ENCODE peak calls at places on chromosomes 13 and 19, in seven cellular contexts. One of them, this sample, is unnamed.

GRCh38 chr13:50006426-50007135 is 8.7 kb upstream of the KCNRG start:
- DNase-seq in activated naive CD4-positive, alpha-beta T cell: no peak
- DNase-seq in activated CD4-positive, alpha-beta T cell treated with anti-CD3 and anti-CD28 coated beads for 4 hours: no peak
- DNase-seq in activated gamma-delta T cell treated with anti-CD3 and anti-CD28 coated beads, Interleukin-2, amount 50 U/mL, for 16 hours: no peak
- DNase-seq in GM04503: no peak
- DNase-seq in ovary: no peak
- DNase-seq in adrenal gland: no peak
- DNase-seq in this sample: no peak

GRCh38 chr19:4178990-4179389 is 3.4 kb downstream of the SIRT6 start:
- DNase-seq in activated naive CD4-positive, alpha-beta T cell: no peak
- DNase-seq in activated CD4-positive, alpha-beta T cell treated with anti-CD3 and anti-CD28 coated beads for 4 hours: no peak
- DNase-seq in activated gamma-delta T cell treated with anti-CD3 and anti-CD28 coated beads, Interleukin-2, amount 50 U/mL, for 16 hours: no peak
- DNase-seq in GM04503: no peak
- DNase-seq in ovary: no peak
- DNase-seq in adrenal gland: no peak
- DNase-seq in this sample: no peak

GRCh38 chr13:103430368-103430767 is 364.2 kb upstream of the SLC10A2 start:
- DNase-seq in activated naive CD4-positive, alpha-beta T cell: no peak
- DNase-seq in activated CD4-positive, alpha-beta T cell treated with anti-CD3 and anti-CD28 coated beads for 4 hours: no peak
- DNase-seq in activated gamma-delta T cell treated with anti-CD3 and anti-CD28 coated beads, Interleukin-2, amount 50 U/mL, for 16 hours: no peak
- DNase-seq in GM04503: no peak
- DNase-seq in ovary: no peak
- DNase-seq in adrenal gland: no peak
- DNase-seq in this sample: no peak

GRCh38 chr13:38670627-38671026 is 16.2 kb upstream of the FREM2 start:
- DNase-seq in activated naive CD4-positive, alpha-beta T cell: no peak
- DNase-seq in activated CD4-positive, alpha-beta T cell treated with anti-CD3 and anti-CD28 coated beads for 4 hours: no peak
- DNase-seq in activated gamma-delta T cell treated with anti-CD3 and anti-CD28 coated beads, Interleukin-2, amount 50 U/mL, for 16 hours: no peak
- DNase-seq in GM04503: no peak
- DNase-seq in ovary: no peak
- DNase-seq in adrenal gland: no peak
- DNase-seq in this sample: peak; percentile 59

GRCh38 chr19:872266-872951 is 12.9 kb downstream of the CFD start:
- DNase-seq in activated naive CD4-positive, alpha-beta T cell: peak; percentile 73
- DNase-seq in activated CD4-positive, alpha-beta T cell treated with anti-CD3 and anti-CD28 coated beads for 4 hours: peak; percentile 69
- DNase-seq in activated gamma-delta T cell treated with anti-CD3 and anti-CD28 coated beads, Interleukin-2, amount 50 U/mL, for 16 hours: peak; percentile 50
- DNase-seq in GM04503: peak; percentile 52
- DNase-seq in ovary: peak; percentile 78
- DNase-seq in adrenal gland: peak; percentile 82
- DNase-seq in this sample: no peak

GRCh38 chr13:97371486-97372109 is 62.4 kb upstream of the RAP2A start:
- DNase-seq in activated naive CD4-positive, alpha-beta T cell: no peak
- DNase-seq in activated CD4-positive, alpha-beta T cell treated with anti-CD3 and anti-CD28 coated beads for 4 hours: no peak
- DNase-seq in activated gamma-delta T cell treated with anti-CD3 and anti-CD28 coated beads, Interleukin-2, amount 50 U/mL, for 16 hours: no peak
- DNase-seq in GM04503: no peak
- DNase-seq in ovary: no peak
- DNase-seq in adrenal gland: no peak
- DNase-seq in this sample: no peak

GRCh38 chr19:2627319-2627829 is 75.1 kb downstream of the GNG7 start:
- DNase-seq in activated naive CD4-positive, alpha-beta T cell: no peak
- DNase-seq in activated CD4-positive, alpha-beta T cell treated with anti-CD3 and anti-CD28 coated beads for 4 hours: peak; percentile 54
- DNase-seq in activated gamma-delta T cell treated with anti-CD3 and anti-CD28 coated beads, Interleukin-2, amount 50 U/mL, for 16 hours: no peak
- DNase-seq in GM04503: peak; percentile 93
- DNase-seq in ovary: no peak
- DNase-seq in adrenal gland: peak; percentile 96
- DNase-seq in this sample: no peak

GRCh38 chr19:1161716-1162115 is 12.4 kb downstream of the SBNO2 start:
- DNase-seq in activated naive CD4-positive, alpha-beta T cell: no peak
- DNase-seq in activated CD4-positive, alpha-beta T cell treated with anti-CD3 and anti-CD28 coated beads for 4 hours: no peak
- DNase-seq in activated gamma-delta T cell treated with anti-CD3 and anti-CD28 coated beads, Interleukin-2, amount 50 U/mL, for 16 hours: no peak
- DNase-seq in GM04503: no peak
- DNase-seq in ovary: no peak
- DNase-seq in adrenal gland: peak; percentile 92
- DNase-seq in this sample: peak; percentile 65

GRCh38 chr13:30846311-30846710 is 59.8 kb upstream of the MEDAG start:
- DNase-seq in activated naive CD4-positive, alpha-beta T cell: no peak
- DNase-seq in activated CD4-positive, alpha-beta T cell treated with anti-CD3 and anti-CD28 coated beads for 4 hours: no peak
- DNase-seq in activated gamma-delta T cell treated with anti-CD3 and anti-CD28 coated beads, Interleukin-2, amount 50 U/mL, for 16 hours: no peak
- DNase-seq in GM04503: peak; percentile 56
- DNase-seq in ovary: no peak
- DNase-seq in adrenal gland: no peak
- DNase-seq in this sample: no peak

GRCh38 chr19:5166262-5166661 is 174.3 kb downstream of the PTPRS start:
- DNase-seq in activated naive CD4-positive, alpha-beta T cell: no peak
- DNase-seq in activated CD4-positive, alpha-beta T cell treated with anti-CD3 and anti-CD28 coated beads for 4 hours: no peak
- DNase-seq in activated gamma-delta T cell treated with anti-CD3 and anti-CD28 coated beads, Interleukin-2, amount 50 U/mL, for 16 hours: no peak
- DNase-seq in GM04503: peak; percentile 65
- DNase-seq in ovary: no peak
- DNase-seq in adrenal gland: no peak
- DNase-seq in this sample: peak; percentile 27

GRCh38 chr13:31100721-31101120 is 61.0 kb downstream of the HSPH1 start:
- DNase-seq in activated naive CD4-positive, alpha-beta T cell: no peak
- DNase-seq in activated CD4-positive, alpha-beta T cell treated with anti-CD3 and anti-CD28 coated beads for 4 hours: no peak
- DNase-seq in activated gamma-delta T cell treated with anti-CD3 and anti-CD28 coated beads, Interleukin-2, amount 50 U/mL, for 16 hours: no peak
- DNase-seq in GM04503: no peak
- DNase-seq in ovary: no peak
- DNase-seq in adrenal gland: no peak
- DNase-seq in this sample: no peak

GRCh38 chr13:24254151-24254810 is 55.1 kb upstream of the C1QTNF9 start:
- DNase-seq in activated naive CD4-positive, alpha-beta T cell: peak; percentile 30
- DNase-seq in activated CD4-positive, alpha-beta T cell treated with anti-CD3 and anti-CD28 coated beads for 4 hours: peak; percentile 54
- DNase-seq in activated gamma-delta T cell treated with anti-CD3 and anti-CD28 coated beads, Interleukin-2, amount 50 U/mL, for 16 hours: no peak
- DNase-seq in GM04503: no peak
- DNase-seq in ovary: no peak
- DNase-seq in adrenal gland: no peak
- DNase-seq in this sample: no peak

GRCh38 chr13:67437246-67437645 is 207.1 kb upstream of the PCDH9 start:
- DNase-seq in activated naive CD4-positive, alpha-beta T cell: no peak
- DNase-seq in activated CD4-positive, alpha-beta T cell treated with anti-CD3 and anti-CD28 coated beads for 4 hours: no peak
- DNase-seq in activated gamma-delta T cell treated with anti-CD3 and anti-CD28 coated beads, Interleukin-2, amount 50 U/mL, for 16 hours: no peak
- DNase-seq in GM04503: no peak
- DNase-seq in ovary: no peak
- DNase-seq in adrenal gland: no peak
- DNase-seq in this sample: no peak

GRCh38 chr13:32804673-32805260 is 211.5 kb upstream of the KL start:
- DNase-seq in activated naive CD4-positive, alpha-beta T cell: no peak
- DNase-seq in activated CD4-positive, alpha-beta T cell treated with anti-CD3 and anti-CD28 coated beads for 4 hours: no peak
- DNase-seq in activated gamma-delta T cell treated with anti-CD3 and anti-CD28 coated beads, Interleukin-2, amount 50 U/mL, for 16 hours: no peak
- DNase-seq in GM04503: no peak
- DNase-seq in ovary: no peak
- DNase-seq in adrenal gland: no peak
- DNase-seq in this sample: no peak

GRCh38 chr19:15776991-15777787 is 10.3 kb upstream of the OR10H5 start:
- DNase-seq in activated naive CD4-positive, alpha-beta T cell: no peak
- DNase-seq in activated CD4-positive, alpha-beta T cell treated with anti-CD3 and anti-CD28 coated beads for 4 hours: no peak
- DNase-seq in activated gamma-delta T cell treated with anti-CD3 and anti-CD28 coated beads, Interleukin-2, amount 50 U/mL, for 16 hours: no peak
- DNase-seq in GM04503: no peak
- DNase-seq in ovary: no peak
- DNase-seq in adrenal gland: no peak
- DNase-seq in this sample: no peak

GRCh38 chr13:108069521-108070210 is 145.7 kb downstream of the LIG4 start:
- DNase-seq in activated naive CD4-positive, alpha-beta T cell: no peak
- DNase-seq in activated CD4-positive, alpha-beta T cell treated with anti-CD3 and anti-CD28 coated beads for 4 hours: no peak
- DNase-seq in activated gamma-delta T cell treated with anti-CD3 and anti-CD28 coated beads, Interleukin-2, amount 50 U/mL, for 16 hours: no peak
- DNase-seq in GM04503: no peak
- DNase-seq in ovary: no peak
- DNase-seq in adrenal gland: no peak
- DNase-seq in this sample: no peak

GRCh38 chr13:33285420-33286124 is at the start of gene STARD13:
- DNase-seq in activated naive CD4-positive, alpha-beta T cell: no peak
- DNase-seq in activated CD4-positive, alpha-beta T cell treated with anti-CD3 and anti-CD28 coated beads for 4 hours: peak; percentile 2
- DNase-seq in activated gamma-delta T cell treated with anti-CD3 and anti-CD28 coated beads, Interleukin-2, amount 50 U/mL, for 16 hours: no peak
- DNase-seq in GM04503: peak; percentile 95
- DNase-seq in ovary: peak; percentile 92
- DNase-seq in adrenal gland: peak; percentile 98
- DNase-seq in this sample: peak; percentile 96

GRCh38 chr13:35554972-35555623 is 78.6 kb upstream of the MAB21L1 start:
- DNase-seq in activated naive CD4-positive, alpha-beta T cell: no peak
- DNase-seq in activated CD4-positive, alpha-beta T cell treated with anti-CD3 and anti-CD28 coated beads for 4 hours: no peak
- DNase-seq in activated gamma-delta T cell treated with anti-CD3 and anti-CD28 coated beads, Interleukin-2, amount 50 U/mL, for 16 hours: no peak
- DNase-seq in GM04503: no peak
- DNase-seq in ovary: no peak
- DNase-seq in adrenal gland: no peak
- DNase-seq in this sample: no peak

GRCh38 chr13:39317284-39317683 is 279.0 kb downstream of the NHLRC3 start:
- DNase-seq in activated naive CD4-positive, alpha-beta T cell: no peak
- DNase-seq in activated CD4-positive, alpha-beta T cell treated with anti-CD3 and anti-CD28 coated beads for 4 hours: no peak
- DNase-seq in activated gamma-delta T cell treated with anti-CD3 and anti-CD28 coated beads, Interleukin-2, amount 50 U/mL, for 16 hours: no peak
- DNase-seq in GM04503: no peak
- DNase-seq in ovary: peak; percentile 53
- DNase-seq in adrenal gland: peak; percentile 57
- DNase-seq in this sample: no peak

GRCh38 chr19:28705008-28705407 is 507.9 kb downstream of the UQCRFS1 start:
- DNase-seq in activated naive CD4-positive, alpha-beta T cell: no peak
- DNase-seq in activated CD4-positive, alpha-beta T cell treated with anti-CD3 and anti-CD28 coated beads for 4 hours: no peak
- DNase-seq in activated gamma-delta T cell treated with anti-CD3 and anti-CD28 coated beads, Interleukin-2, amount 50 U/mL, for 16 hours: no peak
- DNase-seq in GM04503: peak; percentile 53
- DNase-seq in ovary: no peak
- DNase-seq in adrenal gland: no peak
- DNase-seq in this sample: peak; percentile 36

GRCh38 chr19:45862564-45863334 is at the start of gene SYMPK:
- DNase-seq in activated naive CD4-positive, alpha-beta T cell: peak; percentile 96
- DNase-seq in activated CD4-positive, alpha-beta T cell treated with anti-CD3 and anti-CD28 coated beads for 4 hours: peak; percentile 97
- DNase-seq in activated gamma-delta T cell treated with anti-CD3 and anti-CD28 coated beads, Interleukin-2, amount 50 U/mL, for 16 hours: peak; percentile 98
- DNase-seq in GM04503: peak; percentile 89
- DNase-seq in ovary: peak; percentile 98
- DNase-seq in adrenal gland: peak; percentile 99
- DNase-seq in this sample: peak; percentile 98

This sample was measured in T47D.